ENCODE peak calls at places on chromosomes 4 and X, in nine cellular contexts. One of them, this sample, is unnamed. For H3K4me1, the result is how much of the 10 kb centered on the place peaks cover.

GRCh38 chr4:680931-681645 is 6.7 kb downstream of the MYL5 start:
- DNase-seq in CD8-positive, alpha-beta memory T cell: peak
- DNase-seq in GM23248: peak
- DNase-seq in OCI-LY7: no peak
- DNase-seq in heart left ventricle: peak
- DNase-seq in left lung: peak
- DNase-seq in endodermal cell: peak
- DNase-seq in HepG2: no peak
- DNase-seq in left ventricle myocardium inferior: peak
- DNase-seq in this sample: peak

GRCh38 chrX:118024482-118024881 is 92.1 kb downstream of the KLHL13 start:
- DNase-seq in OCI-LY7: no peak
- DNase-seq in endodermal cell: no peak
- DNase-seq in GM23248: no peak
- DNase-seq in HepG2: no peak
- DNase-seq in left lung: no peak
- DNase-seq in heart left ventricle: no peak
- DNase-seq in CD8-positive, alpha-beta memory T cell: no peak
- DNase-seq in left ventricle myocardium inferior: no peak
- DNase-seq in this sample: no peak

GRCh38 chrX:46819136-46819535 is 17.7 kb upstream of the RP2 start:
- DNase-seq in endodermal cell: no peak
- DNase-seq in HepG2: peak
- DNase-seq in GM23248: no peak
- DNase-seq in left ventricle myocardium inferior: no peak
- DNase-seq in heart left ventricle: no peak
- DNase-seq in left lung: no peak
- DNase-seq in OCI-LY7: no peak
- DNase-seq in CD8-positive, alpha-beta memory T cell: no peak
- DNase-seq in this sample: no peak

GRCh38 chrX:133544105-133544504 is 128.8 kb upstream of the GPC4 start:
- DNase-seq in endodermal cell: peak
- DNase-seq in CD8-positive, alpha-beta memory T cell: no peak
- DNase-seq in left lung: no peak
- DNase-seq in left ventricle myocardium inferior: no peak
- DNase-seq in HepG2: peak
- DNase-seq in heart left ventricle: no peak
- DNase-seq in GM23248: peak
- DNase-seq in OCI-LY7: no peak
- DNase-seq in this sample: no peak

GRCh38 chr4:64784125-64784524 is 374.9 kb upstream of the TECRL start:
- DNase-seq in left lung: no peak
- DNase-seq in endodermal cell: no peak
- DNase-seq in left ventricle myocardium inferior: no peak
- DNase-seq in OCI-LY7: no peak
- DNase-seq in HepG2: no peak
- DNase-seq in GM23248: peak
- DNase-seq in CD8-positive, alpha-beta memory T cell: no peak
- DNase-seq in heart left ventricle: no peak
- DNase-seq in this sample: no peak

GRCh38 chr4:4594531-4594930 is 52.7 kb upstream of the STX18 start:
- DNase-seq in CD8-positive, alpha-beta memory T cell: no peak
- DNase-seq in HepG2: no peak
- DNase-seq in OCI-LY7: no peak
- DNase-seq in heart left ventricle: no peak
- DNase-seq in endodermal cell: no peak
- DNase-seq in left ventricle myocardium inferior: no peak
- DNase-seq in left lung: no peak
- DNase-seq in GM23248: peak
- DNase-seq in this sample: no peak

GRCh38 chrX:63361494-63361893 is 10.4 kb upstream of the SPIN4 start:
- DNase-seq in heart left ventricle: no peak
- DNase-seq in CD8-positive, alpha-beta memory T cell: no peak
- DNase-seq in OCI-LY7: no peak
- DNase-seq in left ventricle myocardium inferior: no peak
- DNase-seq in GM23248: no peak
- DNase-seq in HepG2: no peak
- DNase-seq in endodermal cell: no peak
- DNase-seq in left lung: no peak
- DNase-seq in this sample: no peak

GRCh38 chr4:4455199-4455865 is 68.4 kb downstream of the NSG1 start:
- DNase-seq in HepG2: no peak
- DNase-seq in heart left ventricle: no peak
- DNase-seq in endodermal cell: no peak
- DNase-seq in OCI-LY7: peak
- DNase-seq in left lung: no peak
- DNase-seq in left ventricle myocardium inferior: no peak
- DNase-seq in CD8-positive, alpha-beta memory T cell: no peak
- DNase-seq in GM23248: no peak
- DNase-seq in this sample: no peak

GRCh38 chr4:12137556-12137955 is 708.9 kb upstream of the HS3ST1 start:
- DNase-seq in OCI-LY7: no peak
- DNase-seq in GM23248: no peak
- DNase-seq in left lung: no peak
- DNase-seq in CD8-positive, alpha-beta memory T cell: no peak
- DNase-seq in HepG2: no peak
- DNase-seq in endodermal cell: no peak
- DNase-seq in left ventricle myocardium inferior: no peak
- DNase-seq in heart left ventricle: no peak
- DNase-seq in this sample: no peak

GRCh38 chr4:115671581-115671980 is 558.2 kb upstream of the NDST4 start:
- DNase-seq in left ventricle myocardium inferior: no peak
- DNase-seq in GM23248: no peak
- DNase-seq in heart left ventricle: no peak
- DNase-seq in CD8-positive, alpha-beta memory T cell: no peak
- DNase-seq in endodermal cell: no peak
- DNase-seq in HepG2: peak
- DNase-seq in OCI-LY7: no peak
- DNase-seq in left lung: no peak
- DNase-seq in this sample: no peak

GRCh38 chrX:1546601-1547275 is 9.8 kb upstream of the P2RY8 start:
- DNase-seq in left ventricle myocardium inferior: peak
- DNase-seq in endodermal cell: no peak
- DNase-seq in GM23248: no peak
- DNase-seq in OCI-LY7: no peak
- DNase-seq in CD8-positive, alpha-beta memory T cell: no peak
- DNase-seq in heart left ventricle: no peak
- DNase-seq in left lung: no peak
- DNase-seq in HepG2: no peak
- DNase-seq in this sample: no peak

GRCh38 chr4:24519649-24520048 is 64.7 kb downstream of the DHX15 start:
- DNase-seq in HepG2: peak
- DNase-seq in CD8-positive, alpha-beta memory T cell: no peak
- DNase-seq in left ventricle myocardium inferior: no peak
- DNase-seq in OCI-LY7: no peak
- DNase-seq in endodermal cell: peak
- DNase-seq in heart left ventricle: no peak
- DNase-seq in GM23248: peak
- DNase-seq in left lung: no peak
- DNase-seq in this sample: no peak

GRCh38 chr4:69126030-69126429 is 29.8 kb downstream of the UGT2B7 start:
- DNase-seq in left ventricle myocardium inferior: no peak
- DNase-seq in OCI-LY7: no peak
- DNase-seq in HepG2: no peak
- DNase-seq in heart left ventricle: no peak
- DNase-seq in left lung: no peak
- DNase-seq in endodermal cell: no peak
- DNase-seq in GM23248: no peak
- DNase-seq in CD8-positive, alpha-beta memory T cell: no peak
- DNase-seq in this sample: no peak

GRCh38 chr4:7410470-7410869 is 24.3 kb downstream of the PSAPL1 start:
- DNase-seq in OCI-LY7: no peak
- DNase-seq in endodermal cell: peak
- DNase-seq in HepG2: no peak
- DNase-seq in left ventricle myocardium inferior: no peak
- DNase-seq in CD8-positive, alpha-beta memory T cell: no peak
- DNase-seq in heart left ventricle: no peak
- DNase-seq in GM23248: no peak
- DNase-seq in left lung: no peak
- DNase-seq in this sample: no peak

GRCh38 chr4:52253025-52253424 is 201.9 kb downstream of the SPATA18 start:
- DNase-seq in left ventricle myocardium inferior: no peak
- DNase-seq in HepG2: no peak
- DNase-seq in left lung: no peak
- DNase-seq in endodermal cell: no peak
- DNase-seq in OCI-LY7: no peak
- DNase-seq in heart left ventricle: no peak
- DNase-seq in GM23248: no peak
- DNase-seq in CD8-positive, alpha-beta memory T cell: no peak
- DNase-seq in this sample: no peak

GRCh38 chr4:52249583-52249982 is 198.5 kb downstream of the SPATA18 start:
- DNase-seq in CD8-positive, alpha-beta memory T cell: no peak
- DNase-seq in left lung: no peak
- DNase-seq in left ventricle myocardium inferior: no peak
- DNase-seq in GM23248: no peak
- DNase-seq in heart left ventricle: no peak
- DNase-seq in OCI-LY7: no peak
- DNase-seq in endodermal cell: no peak
- DNase-seq in HepG2: no peak
- DNase-seq in this sample: no peak

GRCh38 chr4:52248836-52249235 is 197.7 kb downstream of the SPATA18 start:
- DNase-seq in OCI-LY7: no peak
- DNase-seq in heart left ventricle: no peak
- DNase-seq in endodermal cell: no peak
- DNase-seq in CD8-positive, alpha-beta memory T cell: no peak
- DNase-seq in left ventricle myocardium inferior: no peak
- DNase-seq in left lung: no peak
- DNase-seq in HepG2: no peak
- DNase-seq in GM23248: peak
- DNase-seq in this sample: no peak

GRCh38 chr4:52251864-52252263 is 200.8 kb downstream of the SPATA18 start:
- DNase-seq in CD8-positive, alpha-beta memory T cell: no peak
- DNase-seq in GM23248: peak
- DNase-seq in OCI-LY7: no peak
- DNase-seq in heart left ventricle: no peak
- DNase-seq in endodermal cell: no peak
- DNase-seq in left ventricle myocardium inferior: no peak
- DNase-seq in HepG2: no peak
- DNase-seq in left lung: no peak
- DNase-seq in this sample: no peak

GRCh38 chr4:52250124-52250523 is 199.0 kb downstream of the SPATA18 start:
- DNase-seq in endodermal cell: no peak
- DNase-seq in heart left ventricle: no peak
- DNase-seq in OCI-LY7: peak
- DNase-seq in GM23248: peak
- DNase-seq in left lung: no peak
- DNase-seq in left ventricle myocardium inferior: peak
- DNase-seq in CD8-positive, alpha-beta memory T cell: no peak
- DNase-seq in HepG2: no peak
- DNase-seq in this sample: peak
- H3K4me3 ChIP-seq in endodermal cell: no peak
- H3K4me3 ChIP-seq in heart left ventricle: no peak
- H3K4me3 ChIP-seq in OCI-LY7: no peak
- H3K4me3 ChIP-seq in GM23248: no peak
- H3K4me3 ChIP-seq in left lung: no peak
- H3K4me3 ChIP-seq in left ventricle myocardium inferior: no peak
- H3K4me3 ChIP-seq in CD8-positive, alpha-beta memory T cell: no peak
- H3K4me3 ChIP-seq in HepG2: no peak
- H3K4me3 ChIP-seq in this sample: no peak

GRCh38 chr4:2835978-2836377 is 7.7 kb upstream of the ADD1 start:
- DNase-seq in HepG2: no peak
- DNase-seq in left lung: peak
- DNase-seq in CD8-positive, alpha-beta memory T cell: no peak
- DNase-seq in OCI-LY7: no peak
- DNase-seq in left ventricle myocardium inferior: peak
- DNase-seq in endodermal cell: no peak
- DNase-seq in GM23248: no peak
- DNase-seq in heart left ventricle: peak
- DNase-seq in this sample: peak

GRCh38 chr4:2837110-2837903 is 6.3 kb upstream of the ADD1 start:
- DNase-seq in HepG2: no peak
- DNase-seq in CD8-positive, alpha-beta memory T cell: no peak
- DNase-seq in left lung: peak
- DNase-seq in endodermal cell: peak
- DNase-seq in OCI-LY7: no peak
- DNase-seq in GM23248: no peak
- DNase-seq in heart left ventricle: peak
- DNase-seq in left ventricle myocardium inferior: no peak
- DNase-seq in this sample: peak

GRCh38 chr4:2837904-2838496 is 5.6 kb upstream of the ADD1 start:
- DNase-seq in OCI-LY7: peak
- DNase-seq in left lung: peak
- DNase-seq in heart left ventricle: peak
- DNase-seq in GM23248: peak
- DNase-seq in HepG2: no peak
- DNase-seq in CD8-positive, alpha-beta memory T cell: peak
- DNase-seq in left ventricle myocardium inferior: no peak
- DNase-seq in endodermal cell: peak
- DNase-seq in this sample: peak

GRCh38 chr4:2836391-2836859 is 7.2 kb upstream of the ADD1 start:
- DNase-seq in heart left ventricle: peak
- DNase-seq in endodermal cell: no peak
- DNase-seq in left ventricle myocardium inferior: peak
- DNase-seq in OCI-LY7: no peak
- DNase-seq in left lung: peak
- DNase-seq in HepG2: no peak
- DNase-seq in GM23248: no peak
- DNase-seq in CD8-positive, alpha-beta memory T cell: no peak
- DNase-seq in this sample: peak

GRCh38 chr4:2839060-2839459 is 4.6 kb upstream of the ADD1 start:
- DNase-seq in left ventricle myocardium inferior: no peak
- DNase-seq in HepG2: no peak
- DNase-seq in GM23248: no peak
- DNase-seq in left lung: no peak
- DNase-seq in endodermal cell: no peak
- DNase-seq in heart left ventricle: no peak
- DNase-seq in OCI-LY7: no peak
- DNase-seq in CD8-positive, alpha-beta memory T cell: no peak
- DNase-seq in this sample: no peak
- H3K4me1 ChIP-seq in left ventricle myocardium inferior: half or more
- H3K4me1 ChIP-seq in HepG2: under half
- H3K4me1 ChIP-seq in GM23248: under half
- H3K4me1 ChIP-seq in left lung: half or more
- H3K4me1 ChIP-seq in endodermal cell: under half
- H3K4me1 ChIP-seq in heart left ventricle: under half
- H3K4me1 ChIP-seq in OCI-LY7: under half
- H3K4me1 ChIP-seq in CD8-positive, alpha-beta memory T cell: half or more
- H3K4me1 ChIP-seq in this sample: under half

GRCh38 chrX:73916489-73916888 is 353.5 kb downstream of the CHIC1 start:
- DNase-seq in endodermal cell: no peak
- DNase-seq in heart left ventricle: no peak
- DNase-seq in left lung: no peak
- DNase-seq in left ventricle myocardium inferior: no peak
- DNase-seq in CD8-positive, alpha-beta memory T cell: no peak
- DNase-seq in OCI-LY7: no peak
- DNase-seq in GM23248: no peak
- DNase-seq in HepG2: no peak
- DNase-seq in this sample: no peak
- H3K4me3 ChIP-seq in endodermal cell: peak
- H3K4me3 ChIP-seq in heart left ventricle: no peak
- H3K4me3 ChIP-seq in left lung: no peak
- H3K4me3 ChIP-seq in left ventricle myocardium inferior: no peak
- H3K4me3 ChIP-seq in CD8-positive, alpha-beta memory T cell: no peak
- H3K4me3 ChIP-seq in OCI-LY7: no peak
- H3K4me3 ChIP-seq in GM23248: no peak
- H3K4me3 ChIP-seq in HepG2: no peak
- H3K4me3 ChIP-seq in this sample: no peak

DNA sequence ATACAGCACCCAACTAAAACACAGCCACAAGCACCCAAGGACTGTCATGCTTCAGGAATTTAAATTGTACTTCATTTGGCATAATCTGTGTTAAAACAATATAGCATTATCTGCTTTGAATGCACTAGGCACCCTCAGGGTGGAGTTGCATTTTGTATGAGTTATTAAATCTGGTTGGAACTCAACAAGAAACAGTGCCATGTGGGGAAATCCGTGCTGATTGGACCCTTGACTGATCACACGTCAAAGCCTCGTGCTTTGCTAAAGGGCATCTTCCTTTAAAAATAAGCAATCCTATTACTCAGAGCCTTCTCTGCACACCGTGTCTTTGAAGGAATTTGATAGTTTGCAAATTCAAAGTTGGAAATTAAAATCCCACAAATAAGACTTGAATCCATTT is 35.4 kb downstream of the IGFBP7 start:
- DNase-seq in GM23248: peak
- DNase-seq in left lung: no peak
- DNase-seq in endodermal cell: peak
- DNase-seq in HepG2: no peak
- DNase-seq in left ventricle myocardium inferior: no peak
- DNase-seq in CD8-positive, alpha-beta memory T cell: no peak
- DNase-seq in heart left ventricle: no peak
- DNase-seq in OCI-LY7: no peak
- DNase-seq in this sample: no peak
- H3K4me1 ChIP-seq in GM23248: under half
- H3K4me1 ChIP-seq in left lung: under half
- H3K4me1 ChIP-seq in endodermal cell: under half
- H3K4me1 ChIP-seq in HepG2: under half
- H3K4me1 ChIP-seq in left ventricle myocardium inferior: half or more
- H3K4me1 ChIP-seq in CD8-positive, alpha-beta memory T cell: under half
- H3K4me1 ChIP-seq in heart left ventricle: under half
- H3K4me1 ChIP-seq in OCI-LY7: under half
- H3K4me1 ChIP-seq in this sample: under half

This sample was measured in right cardiac atrium.